ENCODE peak calls at places on chromosomes 3 and 15, in seven cellular contexts. F, J, T, O, A, N and H are unnamed samples.

GRCh38 chr15:68517285-68517711 is 61.5 kb upstream of the CORO2B start:
- DNase-seq in O (no peak), T (no peak), A (no peak), F (no peak), N (no peak), J (peak), H (no peak)

GRCh38 chr3:50167069-50167781 is 12.1 kb downstream of the SEMA3F start:
- DNase-seq in O (no peak), T (no peak), N (no peak), F (no peak), J (no peak), A (no peak), H (no peak)

GRCh38 chr15:32700501-32701150 is 17.2 kb upstream of the GREM1 start:
- DNase-seq in T (no peak), A (no peak), N (no peak), O (no peak), F (no peak), J (no peak), H (no peak)

GRCh38 chr3:13043656-13044055 is 29.6 kb downstream of the IQSEC1 start:
- DNase-seq in J (no peak), F (no peak), N (no peak), A (no peak), O (no peak), T (no peak), H (no peak)

GRCh38 chr3:13123266-13123665 is 50.0 kb upstream of the IQSEC1 start:
- DNase-seq in O (no peak), A (no peak), J (no peak), F (no peak), T (no peak), N (no peak), H (no peak)

GRCh38 chr3:152595975-152596832 is 238.7 kb upstream of the P2RY1 start:
- DNase-seq in J (no peak), F (no peak), N (no peak), T (no peak), O (peak), A (peak), H (no peak)

GRCh38 chr3:171302009-171302408 is 158.2 kb downstream of the TNIK start:
- DNase-seq in J (no peak), A (no peak), F (no peak), N (no peak), T (no peak), O (no peak), H (no peak)

GRCh38 chr15:62164500-62165028 is 521 bp downstream of the C2CD4B start:
- DNase-seq in T (peak), J (peak), O (no peak), F (no peak), N (no peak), A (no peak), H (peak)

GRCh38 chr15:57335326-57336118 is 40.8 kb upstream of the CGNL1 start:
- DNase-seq in T (no peak), N (no peak), J (no peak), O (no peak), F (no peak), A (peak), H (no peak)

GRCh38 chr3:170909129-170909903 is 879 bp upstream of the EIF5A2 start:
- DNase-seq in T (no peak), O (no peak), A (no peak), J (no peak), F (no peak), N (no peak), H (no peak)

GRCh38 chr15:48928877-48929538 is 34.7 kb downstream of the SHC4 start:
- DNase-seq in O (no peak), A (no peak), J (no peak), F (no peak), T (no peak), N (no peak), H (no peak)

GRCh38 chr3:23489338-23490158 is 286.4 kb downstream of the UBE2E2 start:
- DNase-seq in A (no peak), J (peak), O (no peak), N (no peak), T (no peak), F (no peak), H (no peak)

GRCh38 chr3:55818485-55818884 is 331.4 kb upstream of the WNT5A start:
- DNase-seq in F (no peak), N (no peak), J (no peak), T (no peak), O (no peak), A (no peak), H (no peak)

GRCh38 chr3:75001330-75001729 is 386.9 kb upstream of the CNTN3 start:
- DNase-seq in F (no peak), N (no peak), J (peak), A (no peak), T (no peak), O (no peak), H (no peak)

GRCh38 chr3:161409069-161409468 is 37.8 kb upstream of the SPTSSB start:
- DNase-seq in F (no peak), J (peak), A (peak), O (no peak), N (peak), T (no peak), H (no peak)

GRCh38 chr3:195212749-195213085 is 58.2 kb downstream of the XXYLT1 start:
- DNase-seq in J (no peak), T (no peak), N (no peak), A (no peak), O (no peak), F (no peak), H (no peak)

GRCh38 chr3:184691397-184692131 is 20.3 kb downstream of the MAGEF1 start:
- DNase-seq in T (no peak), N (no peak), F (no peak), A (no peak), O (no peak), J (no peak), H (peak)

GRCh38 chr15:62612183-62612733 is 430.3 kb upstream of the TPM1 start:
- DNase-seq in N (no peak), T (no peak), F (no peak), J (no peak), A (no peak), O (no peak), H (no peak)

GRCh38 chr3:102682761-102683160 is 247.9 kb downstream of the ZPLD1 start:
- DNase-seq in N (no peak), A (no peak), O (no peak), T (no peak), F (no peak), J (no peak), H (no peak)

GRCh38 chr3:128145279-128145678 is 8.0 kb upstream of the EEFSEC start:
- DNase-seq in T (peak), F (no peak), O (no peak), N (no peak), J (no peak), A (no peak), H (peak)

GRCh38 chr3:141478139-141478538 is 8.7 kb upstream of the RASA2 start:
- DNase-seq in A (no peak), T (no peak), J (no peak), F (no peak), N (no peak), O (no peak), H (no peak)

GRCh38 chr15:51280838-51281237 is 57.6 kb downstream of the CYP19A1 start:
- DNase-seq in T (no peak), J (no peak), A (no peak), F (no peak), O (no peak), N (no peak), H (no peak)

GRCh38 chr15:41276821-41277220 is 45.8 kb downstream of the CHP1 start:
- DNase-seq in A (no peak), J (no peak), N (no peak), O (no peak), T (no peak), F (no peak), H (no peak)

GRCh38 chr15:99443056-99443756 is 122.6 kb upstream of the MEF2A start:
- DNase-seq in A (no peak), F (peak), N (no peak), J (no peak), T (no peak), O (no peak), H (no peak)

GRCh38 chr3:66812126-66812525 is 186.0 kb upstream of the KBTBD8 start:
- DNase-seq in O (no peak), N (no peak), F (no peak), A (no peak), T (no peak), J (no peak), H (no peak)

GRCh38 chr3:100297784-100298183 is 36.8 kb upstream of the NIT2 start:
- DNase-seq in T (no peak), O (no peak), F (no peak), A (no peak), J (no peak), N (no peak), H (no peak)

GRCh38 chr3:44236485-44236908 is 5.2 kb upstream of the TOPAZ1 start:
- DNase-seq in N (no peak), A (no peak), J (no peak), T (no peak), O (no peak), F (no peak), H (no peak)

GRCh38 chr15:38254065-38254883 is 1.6 kb downstream of the SPRED1 start:
- DNase-seq in F (peak), J (no peak), O (peak), N (peak), A (peak), T (no peak), H (no peak)

GRCh38 chr3:49411550-49411967 is 217 bp downstream of the RHOA start:
- DNase-seq in A (peak), O (no peak), F (peak), T (no peak), J (peak), N (no peak), H (peak)

GRCh38 chr15:64023215-64023614 is 23.1 kb downstream of the DAPK2 start:
- DNase-seq in A (peak), O (no peak), F (no peak), J (no peak), T (no peak), N (no peak), H (no peak)

GRCh38 chr15:100809151-100809550 is 70.5 kb upstream of the ALDH1A3 start:
- DNase-seq in F (no peak), N (no peak), A (no peak), T (no peak), J (no peak), O (no peak), H (no peak)

GRCh38 chr15:55277116-55277564 is 12.5 kb downstream of the RAB27A start:
- DNase-seq in N (no peak), F (no peak), O (peak), A (no peak), T (no peak), J (no peak), H (no peak)

GRCh38 chr3:156471431-156471830 is 83.5 kb downstream of the SSR3 start:
- DNase-seq in J (no peak), A (no peak), O (no peak), T (no peak), F (no peak), N (no peak), H (no peak)

GRCh38 chr3:25259871-25260270 is 168.2 kb upstream of the RARB start:
- DNase-seq in T (no peak), A (no peak), O (no peak), F (no peak), J (no peak), N (no peak), H (no peak)

GRCh38 chr3:143255725-143256124 is 136.2 kb downstream of the CHST2 start:
- DNase-seq in F (no peak), O (no peak), N (no peak), J (no peak), T (no peak), A (no peak), H (no peak)

GRCh38 chr3:12922299-12922698 is 80.9 kb upstream of the RPL32 start:
- DNase-seq in T (no peak), F (no peak), A (no peak), N (no peak), O (no peak), J (no peak), H (no peak)

GRCh38 chr3:64266065-64266874 is 41.0 kb upstream of the PRICKLE2 start:
- DNase-seq in N (no peak), J (no peak), A (no peak), F (no peak), O (no peak), T (no peak), H (no peak)
- H3K4me3 ChIP-seq in N (no peak), J (no peak), A (no peak), F (peak), O (no peak), T (no peak), H (peak)

GRCh38 chr15:67043939-67044771 is 21.2 kb upstream of the SMAD3 start:
- DNase-seq in F (peak), T (peak), N (no peak), O (no peak), J (peak), A (no peak), H (no peak)
- TF ChIP-seq POLR2AphosphoS5 in F (no peak), T (no peak), N (no peak), O (no peak), J (no peak), A (no peak), H (no peak)

DNA sequence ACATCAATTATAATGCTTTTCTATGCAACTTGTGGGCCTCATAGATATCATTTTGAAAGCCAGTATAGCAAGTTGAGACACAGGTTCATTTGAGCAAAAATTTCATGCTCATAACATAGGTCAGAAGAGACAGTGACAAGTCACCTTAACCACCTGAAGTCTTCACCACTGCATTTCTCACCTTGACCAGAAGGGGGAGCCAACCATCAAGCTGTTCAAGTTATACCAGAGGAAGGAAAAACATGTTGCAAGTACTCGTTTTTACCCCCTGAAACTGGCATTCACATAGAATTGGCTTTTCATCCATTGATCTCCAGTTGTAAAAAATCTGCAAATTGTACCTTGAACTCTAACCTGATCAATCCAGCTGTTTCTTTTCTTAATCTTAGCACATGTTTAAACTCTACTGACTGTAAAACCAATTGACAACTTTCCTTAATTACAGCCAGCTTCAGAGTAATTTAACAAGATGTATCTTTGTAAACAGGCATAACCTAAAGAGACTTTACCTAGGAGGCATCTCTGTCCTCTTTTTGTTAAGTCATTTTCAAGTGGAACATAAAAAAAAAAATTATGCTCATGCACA is 1.4 kb downstream of the LMOD3 start:
- DNase-seq in O (peak), A (peak), N (peak), F (peak), T (peak), J (peak), H (peak)
- H3K4me3 ChIP-seq in O (no peak), A (no peak), N (no peak), F (no peak), T (no peak), J (no peak), H (no peak)

DNA sequence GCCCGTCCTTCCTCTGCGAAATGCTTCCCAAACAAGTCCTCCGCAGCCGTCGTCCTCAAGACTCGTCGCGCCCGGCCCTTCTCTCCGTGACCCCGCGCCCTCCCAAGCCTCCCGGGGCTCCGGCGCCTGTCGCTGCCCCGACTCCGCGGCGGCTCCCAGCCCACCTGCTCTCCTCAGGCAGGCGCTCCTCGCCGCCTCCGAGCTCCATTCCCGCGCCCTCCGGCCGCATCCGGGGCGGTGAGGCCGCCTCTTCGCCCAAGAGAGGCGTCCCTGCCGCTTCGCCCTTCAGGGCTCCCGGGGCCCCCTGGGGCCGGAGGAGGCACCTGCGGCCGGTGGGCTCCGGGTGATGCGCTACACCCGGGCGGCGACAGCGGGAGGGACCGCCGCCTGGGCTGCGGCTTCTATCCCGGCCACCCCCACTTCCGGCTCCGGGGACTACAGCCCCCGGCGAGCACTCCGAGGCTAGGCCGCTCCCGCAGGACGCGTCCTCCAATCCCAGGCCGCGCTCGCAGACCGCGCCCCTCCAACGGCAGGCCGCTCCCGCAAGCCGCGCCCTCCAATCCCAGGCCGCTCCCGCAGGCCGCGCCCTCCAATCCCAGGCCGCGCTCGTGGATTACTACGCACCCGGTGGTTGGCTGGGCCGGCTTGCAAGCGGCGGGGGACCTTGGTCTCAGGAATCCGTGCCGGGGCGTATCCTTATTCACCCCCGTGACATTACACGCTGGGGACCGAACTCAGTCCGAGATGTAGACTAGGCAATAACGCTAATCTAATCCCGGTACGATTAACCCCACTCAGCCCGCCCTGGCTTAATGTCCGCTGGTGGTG is at the start of gene RUBCN:
- DNase-seq in A (peak), N (peak), O (peak), T (peak), J (peak), F (peak), H (peak)
- TF ChIP-seq POLR2AphosphoS5 in A (peak), N (peak), O (peak), T (peak), J (peak), F (peak), H (no peak)

GRCh38 chr15:92879949-92880725 is 20.0 kb upstream of the CHD2 start:
- DNase-seq in F (no peak), A (no peak), N (no peak), J (no peak), T (no peak), O (no peak), H (no peak)

GRCh38 chr15:92881838-92882696 is 18.1 kb upstream of the CHD2 start:
- DNase-seq in O (peak), A (peak), F (peak), J (peak), N (peak), T (peak), H (peak)

GRCh38 chr15:92882697-92883642 is 17.2 kb upstream of the CHD2 start:
- DNase-seq in O (no peak), F (no peak), T (no peak), A (peak), J (no peak), N (no peak), H (peak)

GRCh38 chr15:92880796-92881569 is 19.1 kb upstream of the CHD2 start:
- DNase-seq in A (no peak), O (no peak), N (no peak), T (no peak), F (no peak), J (no peak), H (no peak)

DNA sequence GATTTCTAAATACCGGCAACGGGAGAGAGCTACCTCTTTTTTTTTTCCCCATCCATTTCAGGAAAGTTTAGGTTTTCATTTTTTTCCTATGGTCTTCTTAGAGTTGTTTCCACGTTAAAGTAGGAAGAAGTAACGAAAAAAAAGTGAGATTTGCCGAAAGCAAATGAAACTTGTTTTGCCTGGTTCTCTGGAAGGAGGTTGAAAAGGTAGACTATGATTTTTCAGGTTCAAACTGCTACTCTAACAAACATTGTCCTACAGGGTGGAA is 18.6 kb upstream of the CHD2 start:
- DNase-seq in J (no peak), T (no peak), F (no peak), N (no peak), O (no peak), A (no peak), H (no peak)
- H3K4me3 ChIP-seq in J (peak), T (peak), F (peak), N (no peak), O (peak), A (peak), H (peak)